ENCODE peak calls at places on chromosome 13, in ten cellular contexts. One of them, this sample, is unnamed.

GRCh38 chr13:61954092-61954491 is 538.4 kb upstream of the PCDH20 start:
- DNase-seq in omental fat pad: no peak
- DNase-seq in RWPE1: peak
- DNase-seq in astrocyte of the cerebellum: peak
- DNase-seq in cardiac muscle cell: peak
- DNase-seq in ascending aorta: no peak
- DNase-seq in neural crest cell: no peak
- DNase-seq in bronchial epithelial cell: peak
- DNase-seq in neural progenitor cell: peak
- DNase-seq in CD4-positive, alpha-beta T cell: no peak
- DNase-seq in this sample: no peak

GRCh38 chr13:21117104-21117809 is 55.9 kb upstream of the LATS2 start:
- DNase-seq in ascending aorta: no peak
- DNase-seq in omental fat pad: no peak
- DNase-seq in bronchial epithelial cell: no peak
- DNase-seq in RWPE1: no peak
- DNase-seq in neural progenitor cell: no peak
- DNase-seq in CD4-positive, alpha-beta T cell: no peak
- DNase-seq in astrocyte of the cerebellum: no peak
- DNase-seq in cardiac muscle cell: no peak
- DNase-seq in neural crest cell: no peak
- DNase-seq in this sample: no peak

GRCh38 chr13:46057251-46058015 is 4.9 kb upstream of the ZC3H13 start:
- DNase-seq in cardiac muscle cell: no peak
- DNase-seq in CD4-positive, alpha-beta T cell: no peak
- DNase-seq in neural progenitor cell: peak
- DNase-seq in RWPE1: no peak
- DNase-seq in omental fat pad: no peak
- DNase-seq in neural crest cell: no peak
- DNase-seq in ascending aorta: no peak
- DNase-seq in bronchial epithelial cell: no peak
- DNase-seq in astrocyte of the cerebellum: no peak
- DNase-seq in this sample: no peak

GRCh38 chr13:42119875-42120274 is 71.4 kb downstream of the DGKH start:
- DNase-seq in ascending aorta: no peak
- DNase-seq in cardiac muscle cell: no peak
- DNase-seq in neural crest cell: no peak
- DNase-seq in astrocyte of the cerebellum: no peak
- DNase-seq in CD4-positive, alpha-beta T cell: no peak
- DNase-seq in neural progenitor cell: no peak
- DNase-seq in omental fat pad: no peak
- DNase-seq in bronchial epithelial cell: no peak
- DNase-seq in RWPE1: no peak
- DNase-seq in this sample: no peak

GRCh38 chr13:46158222-46158621 is 23.8 kb downstream of the LCP1 start:
- DNase-seq in astrocyte of the cerebellum: no peak
- DNase-seq in RWPE1: no peak
- DNase-seq in CD4-positive, alpha-beta T cell: no peak
- DNase-seq in neural crest cell: no peak
- DNase-seq in ascending aorta: no peak
- DNase-seq in cardiac muscle cell: no peak
- DNase-seq in omental fat pad: no peak
- DNase-seq in neural progenitor cell: no peak
- DNase-seq in bronchial epithelial cell: no peak
- DNase-seq in this sample: no peak

GRCh38 chr13:75754936-75755335 is 118.8 kb downstream of the LMO7 start:
- DNase-seq in neural progenitor cell: no peak
- DNase-seq in cardiac muscle cell: no peak
- DNase-seq in CD4-positive, alpha-beta T cell: no peak
- DNase-seq in ascending aorta: no peak
- DNase-seq in astrocyte of the cerebellum: no peak
- DNase-seq in RWPE1: no peak
- DNase-seq in bronchial epithelial cell: no peak
- DNase-seq in omental fat pad: no peak
- DNase-seq in neural crest cell: no peak
- DNase-seq in this sample: no peak

GRCh38 chr13:114110091-114110829 is 22.2 kb downstream of the RASA3 start:
- DNase-seq in omental fat pad: peak
- DNase-seq in RWPE1: no peak
- DNase-seq in CD4-positive, alpha-beta T cell: peak
- DNase-seq in neural progenitor cell: peak
- DNase-seq in ascending aorta: no peak
- DNase-seq in bronchial epithelial cell: no peak
- DNase-seq in neural crest cell: no peak
- DNase-seq in astrocyte of the cerebellum: no peak
- DNase-seq in cardiac muscle cell: no peak
- DNase-seq in this sample: no peak

GRCh38 chr13:53170910-53171309 is 142.3 kb downstream of the OLFM4 start:
- DNase-seq in neural crest cell: no peak
- DNase-seq in astrocyte of the cerebellum: no peak
- DNase-seq in CD4-positive, alpha-beta T cell: no peak
- DNase-seq in neural progenitor cell: no peak
- DNase-seq in omental fat pad: no peak
- DNase-seq in bronchial epithelial cell: no peak
- DNase-seq in RWPE1: no peak
- DNase-seq in ascending aorta: no peak
- DNase-seq in cardiac muscle cell: no peak
- DNase-seq in this sample: no peak

GRCh38 chr13:63184693-63185092 is 1769.0 kb upstream of the PCDH20 start:
- DNase-seq in astrocyte of the cerebellum: peak
- DNase-seq in CD4-positive, alpha-beta T cell: no peak
- DNase-seq in ascending aorta: no peak
- DNase-seq in cardiac muscle cell: peak
- DNase-seq in omental fat pad: no peak
- DNase-seq in neural progenitor cell: peak
- DNase-seq in bronchial epithelial cell: peak
- DNase-seq in RWPE1: peak
- DNase-seq in neural crest cell: no peak
- DNase-seq in this sample: no peak

GRCh38 chr13:110944121-110944967 is 29.5 kb upstream of the ANKRD10 start:
- DNase-seq in CD4-positive, alpha-beta T cell: no peak
- DNase-seq in neural crest cell: no peak
- DNase-seq in ascending aorta: no peak
- DNase-seq in neural progenitor cell: peak
- DNase-seq in cardiac muscle cell: peak
- DNase-seq in omental fat pad: no peak
- DNase-seq in astrocyte of the cerebellum: peak
- DNase-seq in bronchial epithelial cell: peak
- DNase-seq in RWPE1: peak
- DNase-seq in this sample: no peak

GRCh38 chr13:36778083-36778671 is 40.8 kb upstream of the RFXAP start:
- DNase-seq in bronchial epithelial cell: no peak
- DNase-seq in neural progenitor cell: peak
- DNase-seq in omental fat pad: no peak
- DNase-seq in neural crest cell: no peak
- DNase-seq in CD4-positive, alpha-beta T cell: no peak
- DNase-seq in cardiac muscle cell: no peak
- DNase-seq in RWPE1: no peak
- DNase-seq in astrocyte of the cerebellum: peak
- DNase-seq in ascending aorta: no peak
- DNase-seq in this sample: no peak

GRCh38 chr13:27913116-27913515 is 6.7 kb upstream of the PDX1 start:
- DNase-seq in neural crest cell: no peak
- DNase-seq in neural progenitor cell: no peak
- DNase-seq in CD4-positive, alpha-beta T cell: no peak
- DNase-seq in astrocyte of the cerebellum: no peak
- DNase-seq in ascending aorta: no peak
- DNase-seq in RWPE1: peak
- DNase-seq in omental fat pad: no peak
- DNase-seq in bronchial epithelial cell: peak
- DNase-seq in cardiac muscle cell: no peak
- DNase-seq in this sample: no peak

GRCh38 chr13:101289764-101290163 is 126.5 kb downstream of the NALCN start:
- DNase-seq in bronchial epithelial cell: peak
- DNase-seq in neural progenitor cell: peak
- DNase-seq in CD4-positive, alpha-beta T cell: no peak
- DNase-seq in astrocyte of the cerebellum: no peak
- DNase-seq in neural crest cell: peak
- DNase-seq in omental fat pad: no peak
- DNase-seq in RWPE1: no peak
- DNase-seq in ascending aorta: no peak
- DNase-seq in cardiac muscle cell: peak
- DNase-seq in this sample: no peak

GRCh38 chr13:25920931-25921330 is 130.9 kb downstream of the SHISA2 start:
- DNase-seq in RWPE1: no peak
- DNase-seq in astrocyte of the cerebellum: no peak
- DNase-seq in CD4-positive, alpha-beta T cell: no peak
- DNase-seq in cardiac muscle cell: no peak
- DNase-seq in neural crest cell: no peak
- DNase-seq in neural progenitor cell: no peak
- DNase-seq in ascending aorta: no peak
- DNase-seq in omental fat pad: no peak
- DNase-seq in bronchial epithelial cell: no peak
- DNase-seq in this sample: no peak
- TF ChIP-seq CTCF in RWPE1: no peak
- TF ChIP-seq CTCF in astrocyte of the cerebellum: no peak
- TF ChIP-seq CTCF in CD4-positive, alpha-beta T cell: no peak
- TF ChIP-seq CTCF in cardiac muscle cell: no peak
- TF ChIP-seq CTCF in neural crest cell: no peak
- TF ChIP-seq CTCF in neural progenitor cell: no peak
- TF ChIP-seq CTCF in ascending aorta: no peak
- TF ChIP-seq CTCF in omental fat pad: no peak
- TF ChIP-seq CTCF in bronchial epithelial cell: no peak
- TF ChIP-seq CTCF in this sample: no peak

GRCh38 chr13:26095846-26096245 is 44.0 kb upstream of the SHISA2 start:
- DNase-seq in astrocyte of the cerebellum: no peak
- DNase-seq in bronchial epithelial cell: no peak
- DNase-seq in omental fat pad: no peak
- DNase-seq in cardiac muscle cell: no peak
- DNase-seq in neural progenitor cell: no peak
- DNase-seq in neural crest cell: no peak
- DNase-seq in ascending aorta: no peak
- DNase-seq in CD4-positive, alpha-beta T cell: no peak
- DNase-seq in RWPE1: no peak
- DNase-seq in this sample: no peak

DNA sequence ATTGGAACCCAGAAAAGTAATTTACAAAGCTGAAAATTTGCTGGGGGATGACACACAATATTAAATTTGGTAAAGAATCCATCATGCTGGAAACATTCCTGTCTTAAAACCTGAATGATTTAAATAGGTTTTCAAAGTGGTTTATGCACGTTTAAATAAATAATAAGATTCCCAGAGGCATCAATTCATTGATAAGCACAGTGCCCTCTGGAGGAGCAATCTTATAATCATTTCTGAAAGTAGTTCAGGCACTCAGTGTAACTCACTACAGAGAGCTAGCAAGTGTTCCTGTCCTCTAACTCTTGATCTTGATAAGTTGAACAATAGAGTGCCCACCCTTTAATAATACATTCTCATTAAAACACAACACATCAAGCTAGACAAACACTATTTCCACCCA is 43.5 kb upstream of the SHISA2 start:
- DNase-seq in bronchial epithelial cell: no peak
- DNase-seq in ascending aorta: no peak
- DNase-seq in astrocyte of the cerebellum: no peak
- DNase-seq in RWPE1: no peak
- DNase-seq in neural crest cell: no peak
- DNase-seq in omental fat pad: no peak
- DNase-seq in CD4-positive, alpha-beta T cell: no peak
- DNase-seq in neural progenitor cell: no peak
- DNase-seq in cardiac muscle cell: no peak
- DNase-seq in this sample: no peak
- TF ChIP-seq CTCF in bronchial epithelial cell: no peak
- TF ChIP-seq CTCF in ascending aorta: no peak
- TF ChIP-seq CTCF in astrocyte of the cerebellum: no peak
- TF ChIP-seq CTCF in RWPE1: no peak
- TF ChIP-seq CTCF in neural crest cell: no peak
- TF ChIP-seq CTCF in omental fat pad: no peak
- TF ChIP-seq CTCF in CD4-positive, alpha-beta T cell: no peak
- TF ChIP-seq CTCF in neural progenitor cell: peak
- TF ChIP-seq CTCF in cardiac muscle cell: no peak
- TF ChIP-seq CTCF in this sample: peak

DNA sequence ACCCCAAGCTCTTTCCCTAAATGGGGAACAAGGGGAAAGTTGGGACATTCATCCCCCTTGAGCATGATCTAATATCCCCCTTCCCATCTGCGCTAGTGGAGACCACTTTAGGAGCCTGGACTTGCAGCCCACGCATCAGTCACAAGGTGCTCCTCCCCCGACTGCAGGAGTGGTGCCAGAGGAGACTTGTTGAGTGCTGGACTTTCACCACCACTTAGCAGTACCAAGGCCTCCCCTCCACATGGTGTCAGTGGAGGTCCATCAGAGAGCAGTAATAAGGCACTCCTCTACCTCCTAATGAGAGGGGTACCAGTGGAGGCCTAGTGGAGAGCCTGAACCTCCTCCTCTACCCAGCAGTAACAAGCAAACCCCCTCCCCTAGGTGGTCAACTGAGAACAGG is 22.5 kb downstream of the CAB39L start:
- DNase-seq in astrocyte of the cerebellum: no peak
- DNase-seq in ascending aorta: no peak
- DNase-seq in CD4-positive, alpha-beta T cell: no peak
- DNase-seq in RWPE1: no peak
- DNase-seq in omental fat pad: no peak
- DNase-seq in neural progenitor cell: peak
- DNase-seq in cardiac muscle cell: peak
- DNase-seq in bronchial epithelial cell: peak
- DNase-seq in neural crest cell: no peak
- DNase-seq in this sample: no peak
- TF ChIP-seq CTCF in astrocyte of the cerebellum: no peak
- TF ChIP-seq CTCF in ascending aorta: no peak
- TF ChIP-seq CTCF in CD4-positive, alpha-beta T cell: no peak
- TF ChIP-seq CTCF in RWPE1: no peak
- TF ChIP-seq CTCF in omental fat pad: no peak
- TF ChIP-seq CTCF in neural progenitor cell: peak
- TF ChIP-seq CTCF in cardiac muscle cell: peak
- TF ChIP-seq CTCF in bronchial epithelial cell: no peak
- TF ChIP-seq CTCF in neural crest cell: peak
- TF ChIP-seq CTCF in this sample: peak

GRCh38 chr13:40792284-40793051 is 3.1 kb downstream of the SLC25A15 start:
- DNase-seq in CD4-positive, alpha-beta T cell: no peak
- DNase-seq in ascending aorta: no peak
- DNase-seq in astrocyte of the cerebellum: no peak
- DNase-seq in neural crest cell: no peak
- DNase-seq in bronchial epithelial cell: no peak
- DNase-seq in neural progenitor cell: no peak
- DNase-seq in RWPE1: no peak
- DNase-seq in cardiac muscle cell: no peak
- DNase-seq in omental fat pad: no peak
- DNase-seq in this sample: no peak

GRCh38 chr13:40787062-40787461 is 2.3 kb upstream of the SLC25A15 start:
- DNase-seq in omental fat pad: no peak
- DNase-seq in neural progenitor cell: no peak
- DNase-seq in astrocyte of the cerebellum: no peak
- DNase-seq in cardiac muscle cell: no peak
- DNase-seq in neural crest cell: no peak
- DNase-seq in ascending aorta: no peak
- DNase-seq in bronchial epithelial cell: no peak
- DNase-seq in RWPE1: no peak
- DNase-seq in CD4-positive, alpha-beta T cell: no peak
- DNase-seq in this sample: no peak

GRCh38 chr13:40790232-40790631 is 821 bp downstream of the SLC25A15 start:
- DNase-seq in cardiac muscle cell: no peak
- DNase-seq in ascending aorta: no peak
- DNase-seq in RWPE1: no peak
- DNase-seq in CD4-positive, alpha-beta T cell: no peak
- DNase-seq in omental fat pad: no peak
- DNase-seq in astrocyte of the cerebellum: no peak
- DNase-seq in neural progenitor cell: no peak
- DNase-seq in neural crest cell: no peak
- DNase-seq in bronchial epithelial cell: no peak
- DNase-seq in this sample: no peak

GRCh38 chr13:40786568-40786996 is 2.8 kb upstream of the SLC25A15 start:
- DNase-seq in CD4-positive, alpha-beta T cell: no peak
- DNase-seq in neural crest cell: no peak
- DNase-seq in RWPE1: no peak
- DNase-seq in astrocyte of the cerebellum: no peak
- DNase-seq in ascending aorta: no peak
- DNase-seq in omental fat pad: no peak
- DNase-seq in bronchial epithelial cell: no peak
- DNase-seq in cardiac muscle cell: no peak
- DNase-seq in neural progenitor cell: no peak
- DNase-seq in this sample: no peak

GRCh38 chr13:40789275-40790231 is at the start of gene SLC25A15:
- DNase-seq in ascending aorta: no peak
- DNase-seq in astrocyte of the cerebellum: no peak
- DNase-seq in neural progenitor cell: peak
- DNase-seq in cardiac muscle cell: peak
- DNase-seq in CD4-positive, alpha-beta T cell: peak
- DNase-seq in RWPE1: peak
- DNase-seq in bronchial epithelial cell: peak
- DNase-seq in omental fat pad: no peak
- DNase-seq in neural crest cell: peak
- DNase-seq in this sample: peak
- TF ChIP-seq CTCF in ascending aorta: no peak
- TF ChIP-seq CTCF in astrocyte of the cerebellum: no peak
- TF ChIP-seq CTCF in neural progenitor cell: peak
- TF ChIP-seq CTCF in cardiac muscle cell: peak
- TF ChIP-seq CTCF in CD4-positive, alpha-beta T cell: no peak
- TF ChIP-seq CTCF in RWPE1: peak
- TF ChIP-seq CTCF in bronchial epithelial cell: no peak
- TF ChIP-seq CTCF in omental fat pad: no peak
- TF ChIP-seq CTCF in neural crest cell: peak
- TF ChIP-seq CTCF in this sample: peak